ENCODE peak calls at places on chromosome 17, in five cellular contexts. F, I, R, S and C are unnamed samples.

GRCh38 chr17:32755045-32755805 is 121.7 kb downstream of the MYO1D start:
- DNase-seq in F (no peak), I (peak; percentile 17), R (peak; percentile 69), S (peak; percentile 54), C (peak; percentile 82)

GRCh38 chr17:10117581-10118001 is 80.8 kb downstream of the GAS7 start:
- DNase-seq in F (no peak), I (no peak), R (peak; percentile 9), S (no peak), C (no peak)

GRCh38 chr17:40554646-40555295 is 10.5 kb downstream of the CCR7 start:
- DNase-seq in F (no peak), I (no peak), R (no peak), S (peak; percentile 55), C (no peak)

GRCh38 chr17:6187836-6188235 is 117.7 kb downstream of the WSCD1 start:
- DNase-seq in F (no peak), I (no peak), R (no peak), S (no peak), C (peak; percentile 13)

GRCh38 chr17:5638596-5638995 is 54.3 kb upstream of the NLRP1 start:
- DNase-seq in F (no peak), I (no peak), R (no peak), S (no peak), C (no peak)

GRCh38 chr17:16327018-16327417 is 26.3 kb downstream of the CENPV start:
- DNase-seq in F (no peak), I (no peak), R (no peak), S (no peak), C (no peak)

GRCh38 chr17:55304171-55304859 is 39.6 kb downstream of the HLF start:
- DNase-seq in F (no peak), I (no peak), R (no peak), S (no peak), C (no peak)

GRCh38 chr17:27558842-27559505 is 72.0 kb upstream of the LGALS9 start:
- DNase-seq in F (peak; percentile 58), I (no peak), R (peak; percentile 91), S (no peak), C (no peak)

GRCh38 chr17:63278731-63279442 is 167.2 kb downstream of the CYB561 start:
- DNase-seq in F (no peak), I (no peak), R (no peak), S (no peak), C (no peak)

GRCh38 chr17:34837796-34838195 is 123.5 kb downstream of the CCT6B start:
- DNase-seq in F (no peak), I (no peak), R (no peak), S (no peak), C (no peak)

GRCh38 chr17:38464723-38465419 is 36.6 kb downstream of the ARHGAP23 start:
- DNase-seq in F (peak; percentile 54), I (peak; percentile 48), R (no peak), S (peak; percentile 90), C (peak; percentile 97)

GRCh38 chr17:76527430-76528111 is 9.9 kb downstream of the CYGB start:
- DNase-seq in F (no peak), I (no peak), R (peak; percentile 80), S (peak; percentile 44), C (peak; percentile 19)

GRCh38 chr17:41521574-41522261 is 3.0 kb upstream of the KRT15 start:
- DNase-seq in F (peak; percentile 87), I (peak; percentile 95), R (peak; percentile 81), S (peak; percentile 33), C (peak; percentile 46)

GRCh38 chr17:16870253-16871245 is 101.4 kb downstream of the TNFRSF13B start:
- DNase-seq in F (no peak), I (no peak), R (no peak), S (no peak), C (no peak)

GRCh38 chr17:63270610-63271009 is 175.5 kb downstream of the CYB561 start:
- DNase-seq in F (no peak), I (no peak), R (no peak), S (no peak), C (no peak)

GRCh38 chr17:58303981-58304734 is 23.4 kb upstream of the MPO start:
- DNase-seq in F (peak; percentile 48), I (no peak), R (peak; percentile 52), S (peak; percentile 88), C (peak; percentile 9)

GRCh38 chr17:82411396-82412053 is 6.6 kb upstream of the HEXD start:
- DNase-seq in F (no peak), I (no peak), R (no peak), S (no peak), C (no peak)

GRCh38 chr17:82408288-82408937 is 9.7 kb upstream of the HEXD start:
- DNase-seq in F (no peak), I (no peak), R (no peak), S (no peak), C (no peak)

GRCh38 chr17:82408938-82409318 is 9.2 kb upstream of the HEXD start:
- DNase-seq in F (no peak), I (no peak), R (no peak), S (no peak), C (no peak)

GRCh38 chr17:82412535-82413520 is 5.3 kb upstream of the HEXD start:
- DNase-seq in F (no peak), I (no peak), R (peak; percentile 86), S (no peak), C (no peak)

GRCh38 chr17:82410014-82410716 is 8.0 kb upstream of the HEXD start:
- DNase-seq in F (no peak), I (no peak), R (no peak), S (no peak), C (no peak)
- H3K4me3 ChIP-seq in F (no peak overlapping the region), I (no peak overlapping the region), R (no peak overlapping the region), S (no peak overlapping the region), C (no peak overlapping the region)

DNA sequence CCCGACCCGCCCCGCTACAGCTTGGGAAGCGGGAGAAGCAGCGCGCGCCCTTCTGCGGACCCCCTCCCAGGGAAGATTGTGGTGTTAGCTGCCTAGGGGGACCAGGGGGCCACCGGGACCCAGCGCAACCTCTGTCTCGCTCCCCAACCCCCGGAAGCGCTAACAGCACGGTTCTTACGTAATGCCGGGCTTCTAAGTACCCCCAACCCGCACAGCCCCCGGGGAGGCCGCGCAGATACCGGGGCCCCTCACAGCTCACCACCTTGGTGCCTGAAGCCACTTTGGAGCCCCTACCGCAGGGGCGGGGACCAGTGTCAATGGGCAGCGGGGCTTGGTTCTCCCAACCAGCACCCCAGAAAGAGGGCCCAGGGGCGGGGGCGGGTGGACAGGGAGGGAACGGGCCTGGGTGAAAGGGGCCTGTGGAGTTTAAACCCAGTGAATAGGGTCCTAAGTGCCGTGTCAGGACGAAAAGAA is 348 bp downstream of the MPP2 start:
- DNase-seq in F (no peak), I (no peak), R (no peak), S (no peak), C (no peak)
- H3K9ac ChIP-seq in F (peak overlapping the region; percentile 76), I (no peak overlapping the region), R (peak overlapping the region; percentile 4), S (no peak overlapping the region), C (peak overlapping the region; percentile 78)

GRCh38 chr17:57275365-57275764 is 19.0 kb downstream of the MSI2 start:
- DNase-seq in F (no peak), I (no peak), R (no peak), S (no peak), C (no peak)
- H3K36me3 ChIP-seq in F (no peaks in the 10 kb centered on the region), I (peaks cover 5% of the 10 kb centered on the region), R (peaks cover 46% of the 10 kb centered on the region), S (peaks cover 52% of the 10 kb centered on the region), C (no peaks in the 10 kb centered on the region)

GRCh38 chr17:74971069-74971841 is 1.3 kb downstream of the HID1 start:
- DNase-seq in F (no peak), I (no peak), R (no peak), S (no peak), C (no peak)
- H3K4me3 ChIP-seq in F (peak overlapping the region; percentile 72), I (no peak overlapping the region), R (peak overlapping the region; percentile 67), S (no peak overlapping the region), C (no peak overlapping the region)

DNA sequence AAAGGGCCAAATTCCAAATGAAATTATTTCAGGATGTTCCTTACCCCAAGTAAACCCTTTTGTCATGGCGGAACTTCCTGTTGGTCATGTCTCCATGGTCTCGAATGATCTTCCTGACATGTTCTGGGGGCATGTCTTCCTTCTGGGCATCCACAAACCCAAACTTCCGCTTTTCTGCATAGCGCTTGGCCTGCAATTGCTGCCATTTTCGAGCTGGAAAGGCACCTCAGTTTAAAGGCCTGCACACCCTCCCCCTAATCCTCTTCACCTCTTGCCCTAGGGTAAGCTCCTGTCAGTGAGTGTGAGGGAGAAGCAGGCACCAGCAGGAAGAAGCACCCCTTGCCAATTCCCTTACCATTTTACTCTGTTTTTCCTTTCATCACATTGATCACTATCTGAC is 1.2 kb downstream of the PRPF8 start:
- DNase-seq in F (no peak), I (no peak), R (no peak), S (no peak), C (no peak)
- H3K9ac ChIP-seq in F (peak overlapping the region; percentile 58), I (peak overlapping the region; percentile 88), R (peak overlapping the region; percentile 94), S (peak overlapping the region; percentile 86), C (peak overlapping the region; percentile 94)

GRCh38 chr17:80138856-80139426 is 8.0 kb downstream of the EIF4A3 start:
- DNase-seq in F (peak; percentile 58), I (no peak), R (no peak), S (no peak), C (no peak)
- H3K36me3 ChIP-seq in F (peaks cover 41% of the 10 kb centered on the region), I (peaks cover 41% of the 10 kb centered on the region), R (peaks cover 50% of the 10 kb centered on the region), S (peaks cover 99% of the 10 kb centered on the region), C (peaks cover 98% of the 10 kb centered on the region)